ENCODE peak calls at places on chromosome 19, in ten cellular contexts. One of them, this sample, is unnamed.

GRCh38 chr19:2167896-2168618 is 4.3 kb downstream of the DOT1L start:
- DNase-seq in amygdala: no peak
- DNase-seq in stimulated activated CD4-positive, alpha-beta T cell treated with anti-CD3 and anti-CD28 coated beads, TNF-alpha, amount 100 ng/mL, for 1 hour: no peak
- DNase-seq in activated CD8-positive, alpha-beta memory T cell treated with anti-CD3 and anti-CD28 coated beads for 48 hours: no peak
- DNase-seq in upper lobe of right lung: peak; percentile 87
- DNase-seq in activated naive CD4-positive, alpha-beta T cell treated with anti-CD3 and anti-CD28 coated beads, Interleukin-2, amount 10 ng/mL, durations not matched to agents 7 days and 5 days: no peak
- DNase-seq in effector memory CD8-positive, alpha-beta T cell: no peak
- DNase-seq in T-helper 1 cell: no peak
- DNase-seq in DMS79: no peak
- DNase-seq in activated T-helper 1 cell treated with anti-CD3 and anti-CD28 coated beads, Interleukin-2, amount 50 U/mL, for 16 hours: no peak
- DNase-seq in this sample: no peak

GRCh38 chr19:35596366-35596999 is 10.5 kb downstream of the PMIS2 start:
- DNase-seq in amygdala: no peak
- DNase-seq in stimulated activated CD4-positive, alpha-beta T cell treated with anti-CD3 and anti-CD28 coated beads, TNF-alpha, amount 100 ng/mL, for 1 hour: no peak
- DNase-seq in activated CD8-positive, alpha-beta memory T cell treated with anti-CD3 and anti-CD28 coated beads for 48 hours: no peak
- DNase-seq in upper lobe of right lung: no peak
- DNase-seq in activated naive CD4-positive, alpha-beta T cell treated with anti-CD3 and anti-CD28 coated beads, Interleukin-2, amount 10 ng/mL, durations not matched to agents 7 days and 5 days: peak; percentile 41
- DNase-seq in effector memory CD8-positive, alpha-beta T cell: no peak
- DNase-seq in T-helper 1 cell: peak; percentile 41
- DNase-seq in DMS79: no peak
- DNase-seq in activated T-helper 1 cell treated with anti-CD3 and anti-CD28 coated beads, Interleukin-2, amount 50 U/mL, for 16 hours: no peak
- DNase-seq in this sample: peak; percentile 50

GRCh38 chr19:9406798-9407352 is 28.5 kb downstream of the ZNF266 start:
- DNase-seq in amygdala: peak; percentile 19
- DNase-seq in stimulated activated CD4-positive, alpha-beta T cell treated with anti-CD3 and anti-CD28 coated beads, TNF-alpha, amount 100 ng/mL, for 1 hour: peak; percentile 0
- DNase-seq in activated CD8-positive, alpha-beta memory T cell treated with anti-CD3 and anti-CD28 coated beads for 48 hours: peak; percentile 21
- DNase-seq in upper lobe of right lung: peak; percentile 74
- DNase-seq in activated naive CD4-positive, alpha-beta T cell treated with anti-CD3 and anti-CD28 coated beads, Interleukin-2, amount 10 ng/mL, durations not matched to agents 7 days and 5 days: peak; percentile 72
- DNase-seq in effector memory CD8-positive, alpha-beta T cell: no peak
- DNase-seq in T-helper 1 cell: peak; percentile 32
- DNase-seq in DMS79: no peak
- DNase-seq in activated T-helper 1 cell treated with anti-CD3 and anti-CD28 coated beads, Interleukin-2, amount 50 U/mL, for 16 hours: peak; percentile 2
- DNase-seq in this sample: no peak

GRCh38 chr19:34232566-34233481 is 21.5 kb upstream of the GARRE1 start:
- DNase-seq in amygdala: no peak
- DNase-seq in stimulated activated CD4-positive, alpha-beta T cell treated with anti-CD3 and anti-CD28 coated beads, TNF-alpha, amount 100 ng/mL, for 1 hour: no peak
- DNase-seq in activated CD8-positive, alpha-beta memory T cell treated with anti-CD3 and anti-CD28 coated beads for 48 hours: no peak
- DNase-seq in upper lobe of right lung: no peak
- DNase-seq in activated naive CD4-positive, alpha-beta T cell treated with anti-CD3 and anti-CD28 coated beads, Interleukin-2, amount 10 ng/mL, durations not matched to agents 7 days and 5 days: peak; percentile 48
- DNase-seq in effector memory CD8-positive, alpha-beta T cell: no peak
- DNase-seq in T-helper 1 cell: peak; percentile 73
- DNase-seq in DMS79: no peak
- DNase-seq in activated T-helper 1 cell treated with anti-CD3 and anti-CD28 coated beads, Interleukin-2, amount 50 U/mL, for 16 hours: no peak
- DNase-seq in this sample: peak; percentile 68

GRCh38 chr19:42198676-42199439 is 18.6 kb downstream of the DEDD2 start:
- DNase-seq in amygdala: no peak
- DNase-seq in stimulated activated CD4-positive, alpha-beta T cell treated with anti-CD3 and anti-CD28 coated beads, TNF-alpha, amount 100 ng/mL, for 1 hour: no peak
- DNase-seq in activated CD8-positive, alpha-beta memory T cell treated with anti-CD3 and anti-CD28 coated beads for 48 hours: no peak
- DNase-seq in upper lobe of right lung: no peak
- DNase-seq in activated naive CD4-positive, alpha-beta T cell treated with anti-CD3 and anti-CD28 coated beads, Interleukin-2, amount 10 ng/mL, durations not matched to agents 7 days and 5 days: peak; percentile 93
- DNase-seq in effector memory CD8-positive, alpha-beta T cell: peak; percentile 72
- DNase-seq in T-helper 1 cell: peak; percentile 92
- DNase-seq in DMS79: no peak
- DNase-seq in activated T-helper 1 cell treated with anti-CD3 and anti-CD28 coated beads, Interleukin-2, amount 50 U/mL, for 16 hours: peak; percentile 53
- DNase-seq in this sample: no peak

GRCh38 chr19:47573076-47574026 is at the start of gene ZNF541:
- DNase-seq in amygdala: peak; percentile 19
- DNase-seq in stimulated activated CD4-positive, alpha-beta T cell treated with anti-CD3 and anti-CD28 coated beads, TNF-alpha, amount 100 ng/mL, for 1 hour: peak; percentile 79
- DNase-seq in activated CD8-positive, alpha-beta memory T cell treated with anti-CD3 and anti-CD28 coated beads for 48 hours: peak; percentile 29
- DNase-seq in upper lobe of right lung: peak; percentile 83
- DNase-seq in activated naive CD4-positive, alpha-beta T cell treated with anti-CD3 and anti-CD28 coated beads, Interleukin-2, amount 10 ng/mL, durations not matched to agents 7 days and 5 days: peak; percentile 84
- DNase-seq in effector memory CD8-positive, alpha-beta T cell: peak; percentile 75
- DNase-seq in T-helper 1 cell: peak; percentile 69
- DNase-seq in DMS79: no peak
- DNase-seq in activated T-helper 1 cell treated with anti-CD3 and anti-CD28 coated beads, Interleukin-2, amount 50 U/mL, for 16 hours: peak; percentile 81
- DNase-seq in this sample: no peak

GRCh38 chr19:48714759-48715261 is 4.7 kb downstream of the MAMSTR start:
- DNase-seq in amygdala: no peak
- DNase-seq in stimulated activated CD4-positive, alpha-beta T cell treated with anti-CD3 and anti-CD28 coated beads, TNF-alpha, amount 100 ng/mL, for 1 hour: no peak
- DNase-seq in activated CD8-positive, alpha-beta memory T cell treated with anti-CD3 and anti-CD28 coated beads for 48 hours: no peak
- DNase-seq in upper lobe of right lung: no peak
- DNase-seq in activated naive CD4-positive, alpha-beta T cell treated with anti-CD3 and anti-CD28 coated beads, Interleukin-2, amount 10 ng/mL, durations not matched to agents 7 days and 5 days: no peak
- DNase-seq in effector memory CD8-positive, alpha-beta T cell: no peak
- DNase-seq in T-helper 1 cell: no peak
- DNase-seq in DMS79: no peak
- DNase-seq in activated T-helper 1 cell treated with anti-CD3 and anti-CD28 coated beads, Interleukin-2, amount 50 U/mL, for 16 hours: no peak
- DNase-seq in this sample: no peak

GRCh38 chr19:56309511-56310185 is 5.0 kb downstream of the ZSCAN5A start:
- DNase-seq in amygdala: no peak
- DNase-seq in stimulated activated CD4-positive, alpha-beta T cell treated with anti-CD3 and anti-CD28 coated beads, TNF-alpha, amount 100 ng/mL, for 1 hour: no peak
- DNase-seq in activated CD8-positive, alpha-beta memory T cell treated with anti-CD3 and anti-CD28 coated beads for 48 hours: peak; percentile 57
- DNase-seq in upper lobe of right lung: peak; percentile 78
- DNase-seq in activated naive CD4-positive, alpha-beta T cell treated with anti-CD3 and anti-CD28 coated beads, Interleukin-2, amount 10 ng/mL, durations not matched to agents 7 days and 5 days: peak; percentile 66
- DNase-seq in effector memory CD8-positive, alpha-beta T cell: peak; percentile 57
- DNase-seq in T-helper 1 cell: peak; percentile 51
- DNase-seq in DMS79: no peak
- DNase-seq in activated T-helper 1 cell treated with anti-CD3 and anti-CD28 coated beads, Interleukin-2, amount 50 U/mL, for 16 hours: peak; percentile 15
- DNase-seq in this sample: peak; percentile 88

GRCh38 chr19:20351244-20351643 is 184.2 kb downstream of the ZNF486 start:
- DNase-seq in amygdala: no peak
- DNase-seq in stimulated activated CD4-positive, alpha-beta T cell treated with anti-CD3 and anti-CD28 coated beads, TNF-alpha, amount 100 ng/mL, for 1 hour: no peak
- DNase-seq in activated CD8-positive, alpha-beta memory T cell treated with anti-CD3 and anti-CD28 coated beads for 48 hours: no peak
- DNase-seq in upper lobe of right lung: no peak
- DNase-seq in activated naive CD4-positive, alpha-beta T cell treated with anti-CD3 and anti-CD28 coated beads, Interleukin-2, amount 10 ng/mL, durations not matched to agents 7 days and 5 days: no peak
- DNase-seq in effector memory CD8-positive, alpha-beta T cell: no peak
- DNase-seq in T-helper 1 cell: no peak
- DNase-seq in DMS79: no peak
- DNase-seq in activated T-helper 1 cell treated with anti-CD3 and anti-CD28 coated beads, Interleukin-2, amount 50 U/mL, for 16 hours: no peak
- DNase-seq in this sample: no peak

GRCh38 chr19:1082165-1082927 is 12.8 kb downstream of the POLR2E start:
- DNase-seq in amygdala: no peak
- DNase-seq in stimulated activated CD4-positive, alpha-beta T cell treated with anti-CD3 and anti-CD28 coated beads, TNF-alpha, amount 100 ng/mL, for 1 hour: peak; percentile 61
- DNase-seq in activated CD8-positive, alpha-beta memory T cell treated with anti-CD3 and anti-CD28 coated beads for 48 hours: no peak
- DNase-seq in upper lobe of right lung: peak; percentile 96
- DNase-seq in activated naive CD4-positive, alpha-beta T cell treated with anti-CD3 and anti-CD28 coated beads, Interleukin-2, amount 10 ng/mL, durations not matched to agents 7 days and 5 days: peak; percentile 95
- DNase-seq in effector memory CD8-positive, alpha-beta T cell: peak; percentile 71
- DNase-seq in T-helper 1 cell: peak; percentile 92
- DNase-seq in DMS79: peak; percentile 70
- DNase-seq in activated T-helper 1 cell treated with anti-CD3 and anti-CD28 coated beads, Interleukin-2, amount 50 U/mL, for 16 hours: peak; percentile 67
- DNase-seq in this sample: peak; percentile 48